ENCODE peak calls at places on chromosomes 13 and 19, in five cellular contexts. V is A549, O is vagina, D is tibial nerve, K is IMR-90. R is an unnamed sample.

GRCh38 chr19:16661480-16662034 is 618 bp downstream of the TMEM38A start:
- DNase-seq in D (peak), K (no peak), V (no peak), O (no peak), R (peak)

GRCh38 chr19:30692517-30692870 is 320.3 kb downstream of the ZNF536 start:
- DNase-seq in K (no peak), V (no peak), O (no peak), D (no peak), R (no peak)

GRCh38 chr19:31378404-31378803 is 29.2 kb upstream of the TSHZ3 start:
- DNase-seq in D (peak), V (no peak), K (peak), O (no peak), R (no peak)

GRCh38 chr19:49447485-49448431 is 3.9 kb downstream of the PIH1D1 start:
- DNase-seq in K (peak), D (no peak), O (no peak), V (no peak), R (no peak)

GRCh38 chr13:109955598-109955997 is 169.2 kb upstream of the IRS2 start:
- DNase-seq in K (peak), D (no peak), O (no peak), V (no peak), R (no peak)

GRCh38 chr13:99086869-99087129 is 108.9 kb upstream of the DOCK9 start:
- DNase-seq in D (peak), K (no peak), O (no peak), V (peak), R (no peak)

GRCh38 chr13:52787212-52787611 is 47.6 kb upstream of the CNMD start:
- DNase-seq in K (no peak), D (no peak), O (no peak), V (no peak), R (no peak)

GRCh38 chr13:78022164-78022877 is 103.7 kb upstream of the EDNRB start:
- DNase-seq in V (no peak), D (peak), O (no peak), K (peak), R (no peak)

GRCh38 chr19:18415177-18415867 is 3.9 kb upstream of the SSBP4 start:
- DNase-seq in K (peak), D (peak), V (no peak), O (no peak), R (no peak)

GRCh38 chr13:106507560-106508274 is 27.7 kb downstream of the EFNB2 start:
- DNase-seq in V (no peak), K (peak), O (no peak), D (no peak), R (no peak)

GRCh38 chr19:5936308-5936980 is 22.4 kb downstream of the CAPS start:
- DNase-seq in V (no peak), O (no peak), K (no peak), D (no peak), R (no peak)

GRCh38 chr13:92510416-92510815 is 716.2 kb upstream of the GPC6 start:
- DNase-seq in D (no peak), O (no peak), K (peak), V (no peak), R (no peak)

GRCh38 chr19:28656644-28657043 is 556.3 kb downstream of the UQCRFS1 start:
- DNase-seq in O (no peak), D (no peak), K (no peak), V (no peak), R (no peak)

GRCh38 chr13:102460806-102461205 is 59.0 kb upstream of the FGF14 start:
- DNase-seq in V (no peak), O (no peak), K (no peak), D (no peak), R (no peak)
- TF ChIP-seq POLR2A in V (no peak), O (no peak), K (no peak), D (no peak), R (no peak)

GRCh38 chr13:69565334-69565733 is 542.3 kb upstream of the ATXN8OS start:
- DNase-seq in K (no peak), D (no peak), O (no peak), V (peak), R (no peak)
- TF ChIP-seq CTCF in K (no peak), D (no peak), O (no peak), V (no peak), R (no peak)

GRCh38 chr13:97257800-97258799 is 36.0 kb downstream of the MBNL2 start:
- DNase-seq in K (peak), O (no peak), V (peak), D (peak), R (peak)
- TF ChIP-seq POLR2A in K (no peak), O (no peak), V (no peak), D (no peak), R (no peak)

DNA sequence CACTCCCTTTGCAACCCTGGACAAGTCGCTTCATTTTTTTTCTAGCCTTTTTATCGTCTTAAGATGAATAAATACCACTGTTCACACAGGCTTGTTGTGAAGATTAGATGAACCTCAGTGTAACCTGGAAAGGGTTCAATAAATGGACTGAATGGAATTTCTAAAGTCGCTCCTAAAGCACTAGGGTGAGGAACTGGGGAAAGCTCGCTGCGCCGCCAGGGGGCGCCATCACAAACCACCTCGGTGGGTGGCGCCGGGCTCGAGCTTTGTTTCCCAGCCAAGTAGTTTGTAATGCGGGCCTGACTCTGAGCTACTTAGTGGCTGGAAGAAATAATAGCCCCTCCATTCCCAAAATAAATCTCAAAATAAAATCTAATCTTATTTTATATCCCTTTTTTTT is 2.2 kb upstream of the CEACAM6 start:
- DNase-seq in O (no peak), V (peak), D (peak), K (no peak), R (peak)
- TF ChIP-seq CTCF in O (no peak), V (peak), D (no peak), K (peak), R (peak)

GRCh38 chr19:52094526-52094925 is 1.0 kb downstream of the ZNF841 start:
- DNase-seq in D (no peak), K (no peak), V (no peak), O (no peak), R (no peak)

GRCh38 chr19:52099497-52100138 is 4.1 kb upstream of the ZNF841 start:
- DNase-seq in D (no peak), K (no peak), V (no peak), O (no peak), R (no peak)

GRCh38 chr19:52095172-52096014 is at the start of gene ZNF841:
- DNase-seq in O (no peak), V (peak), K (peak), D (peak), R (peak)
- TF ChIP-seq POLR2A in O (peak), V (peak), K (peak), D (peak), R (peak)

DNA sequence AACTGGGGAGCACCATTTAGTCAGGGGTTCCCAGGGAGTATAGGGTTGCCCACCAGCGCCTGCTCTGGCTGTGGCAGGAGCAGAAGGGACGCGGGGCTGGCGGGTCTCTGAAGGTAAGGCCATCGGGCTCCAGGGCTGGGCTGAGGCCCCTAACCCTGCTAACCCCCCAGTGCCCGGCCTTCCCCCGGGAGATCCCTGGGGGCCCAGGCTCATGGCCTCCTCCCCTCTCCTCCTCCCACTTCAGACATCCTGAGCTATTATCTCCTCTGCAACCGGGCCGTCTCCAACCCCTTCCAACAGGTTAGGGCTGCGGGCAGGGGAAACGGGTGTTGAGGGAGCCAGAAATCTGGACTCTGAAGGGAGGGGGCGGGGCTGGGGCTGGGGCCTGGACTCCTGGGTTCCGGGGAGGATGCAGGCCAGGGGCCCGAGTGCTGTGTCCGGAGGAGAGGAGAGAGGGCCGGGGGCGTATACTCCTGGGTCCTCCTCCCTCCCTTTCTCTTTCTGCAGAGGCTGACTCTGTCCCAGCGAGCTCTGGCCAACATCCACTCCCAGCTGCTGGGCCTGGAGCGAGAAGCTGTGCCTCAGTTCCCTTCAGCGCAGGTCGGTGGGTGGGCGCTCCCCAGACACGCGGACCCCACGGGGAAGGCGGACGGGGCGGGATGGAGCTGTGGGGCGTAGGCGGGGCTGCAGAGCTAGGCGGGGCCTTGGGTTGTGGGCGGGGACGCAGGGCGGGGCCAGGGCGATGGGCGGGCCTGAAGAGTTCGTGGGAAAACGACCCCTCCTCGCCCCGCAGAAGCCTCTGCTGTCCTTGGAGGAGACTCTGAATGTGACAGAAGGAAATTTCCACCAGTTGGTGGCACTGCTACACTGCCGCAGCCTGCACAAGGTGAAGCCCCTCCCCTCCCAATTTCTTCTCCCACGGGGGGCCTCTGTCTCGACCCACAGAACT is 15.3 kb downstream of the TTYH1 start:
- DNase-seq in V (no peak), K (no peak), O (no peak), D (no peak), R (no peak)
- TF ChIP-seq CTCF in V (peak), K (no peak), O (no peak), D (no peak), R (no peak)

DNA sequence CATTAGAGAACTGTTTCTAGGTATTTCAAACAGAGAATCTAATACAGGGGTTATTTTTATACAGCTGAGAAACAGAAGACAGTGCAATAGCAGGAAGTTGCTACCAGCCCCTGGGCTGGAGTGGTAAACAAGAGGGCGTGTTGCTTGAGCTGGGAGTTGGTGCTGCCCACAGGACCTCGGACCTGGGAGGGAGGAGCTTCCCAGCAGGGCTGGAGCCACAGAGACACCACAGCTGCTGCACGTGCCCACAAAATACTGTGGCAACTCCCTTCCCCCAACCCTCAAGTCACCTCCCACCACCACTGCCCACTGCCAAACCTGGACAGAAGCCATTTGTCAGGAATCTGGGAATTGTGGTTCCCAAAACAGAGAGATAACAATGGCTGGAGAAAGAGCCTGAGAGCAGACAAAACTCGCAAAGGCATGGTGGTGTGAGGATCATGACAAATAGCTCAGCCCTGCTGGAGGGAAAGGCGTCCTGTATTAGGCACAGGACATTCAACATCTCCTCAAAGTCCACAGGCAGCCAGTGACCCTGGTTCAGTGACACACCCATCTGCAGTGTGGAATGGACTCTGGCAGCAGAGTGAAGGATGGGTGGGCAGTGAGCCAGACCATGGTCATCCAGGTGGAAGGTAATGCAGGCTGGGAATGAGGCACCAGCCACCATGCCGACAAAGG is 57.2 kb downstream of the SPATA13 start:
- DNase-seq in V (no peak), K (no peak), D (no peak), O (no peak), R (no peak)
- TF ChIP-seq POLR2A in V (no peak), K (no peak), D (no peak), O (no peak), R (no peak)

DNA sequence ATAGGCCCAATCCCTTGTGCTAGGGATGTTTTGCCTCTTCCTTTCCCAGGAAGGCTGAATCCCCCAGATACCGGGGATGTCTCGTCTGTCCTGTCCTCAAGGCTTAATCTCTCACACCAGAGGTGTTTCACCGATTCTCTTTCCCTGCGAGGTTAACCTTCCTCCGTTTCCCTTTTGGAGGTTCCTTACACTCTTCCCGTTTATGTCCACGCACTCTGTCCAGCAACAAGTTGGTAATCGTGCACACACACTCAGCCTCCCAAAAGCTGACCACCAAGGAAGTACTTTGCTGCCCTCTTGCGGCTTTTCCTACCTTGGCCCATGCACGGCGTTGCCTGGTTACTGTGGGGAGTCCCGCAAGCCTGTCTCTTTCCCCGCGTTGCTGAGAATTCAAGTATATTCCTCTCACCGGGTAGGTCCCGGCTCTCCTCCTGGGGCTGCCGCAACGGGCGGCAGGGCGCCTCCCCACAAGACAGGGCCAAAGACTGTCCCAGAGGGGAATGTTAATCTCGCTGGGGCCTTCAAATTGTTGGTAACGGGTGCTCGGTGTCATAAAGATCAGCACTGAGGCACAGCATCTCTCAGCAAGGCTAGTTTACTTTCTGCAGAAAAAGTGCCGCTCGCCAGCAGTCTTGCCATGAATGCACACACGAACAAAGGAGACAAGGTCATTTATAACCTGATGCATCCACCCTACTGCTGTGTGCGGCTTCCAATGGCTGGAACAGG is 36.7 kb upstream of the CD177 start:
- DNase-seq in D (no peak), O (no peak), K (peak), V (peak), R (no peak)
- TF ChIP-seq CTCF in D (no peak), O (no peak), K (peak), V (peak), R (no peak)

GRCh38 chr19:41868989-41869300 is 8.1 kb upstream of the CD79A start:
- DNase-seq in D (no peak), O (no peak), K (no peak), V (no peak), R (no peak)

GRCh38 chr19:41864374-41864773 is 4.3 kb downstream of the RPS19 start:
- DNase-seq in K (no peak), V (no peak), D (no peak), O (no peak), R (no peak)

GRCh38 chr19:41863209-41863931 is 3.3 kb downstream of the RPS19 start:
- DNase-seq in O (no peak), K (no peak), D (no peak), V (no peak), R (no peak)

GRCh38 chr19:41868120-41868988 is 8.3 kb downstream of the RPS19 start:
- DNase-seq in D (no peak), K (no peak), O (no peak), V (no peak), R (no peak)

GRCh38 chr19:41866284-41866683 is 6.2 kb downstream of the RPS19 start:
- DNase-seq in D (no peak), K (no peak), O (no peak), V (no peak), R (no peak)
- TF ChIP-seq POLR2A in D (no peak), K (no peak), O (no peak), V (no peak), R (no peak)

GRCh38 chr19:46928951-46929350 is 68.2 kb downstream of the ARHGAP35 start:
- DNase-seq in K (peak), D (no peak), V (no peak), O (no peak), R (no peak)
- TF ChIP-seq CTCF in K (peak), D (no peak), V (peak), O (no peak), R (no peak)

R was measured in breast epithelium.